ENCODE peak calls at places on chromosome 15, in eight cellular contexts. S is GM23338; L is NCI-H1105; W is adrenal gland; T is HCEC 1CT; A is sigmoid colon; C is HFF-Myc; I is stimulated activated naive CD4-positive, alpha-beta T cell treated with Interleukin-2 at 50 U/mL for 16 hours. J is an unnamed sample.

GRCh38 chr15:27743078-27743477 is 356.0 kb downstream of the OCA2 start:
- DNase-seq in S (no peak), L (no peak), W (no peak), T (no peak), A (no peak), C (no peak), I (no peak), J (no peak)

GRCh38 chr15:71338827-71339542 is 223.7 kb downstream of the THSD4 start:
- DNase-seq in S (no peak), L (no peak), W (no peak), T (no peak), A (no peak), C (no peak), I (no peak), J (no peak)

GRCh38 chr15:40825661-40826088 is 2.8 kb downstream of the PPP1R14D start:
- DNase-seq in S (no peak), L (no peak), W (no peak), T (peak), A (no peak), C (no peak), I (no peak), J (no peak)

GRCh38 chr15:101029971-101030661 is 111.0 kb downstream of the LRRK1 start:
- DNase-seq in S (no peak), L (no peak), W (peak), T (no peak), A (peak), C (no peak), I (no peak), J (peak)

GRCh38 chr15:51368751-51369450 is 27.4 kb downstream of the GLDN start:
- DNase-seq in S (no peak), L (no peak), W (no peak), T (peak), A (no peak), C (no peak), I (no peak), J (no peak)

GRCh38 chr15:52421029-52421428 is 107.7 kb downstream of the MYO5A start:
- DNase-seq in S (no peak), L (no peak), W (no peak), T (no peak), A (no peak), C (no peak), I (no peak), J (no peak)

GRCh38 chr15:69035205-69035917 is 20.9 kb downstream of the NOX5 start:
- DNase-seq in S (peak), L (no peak), W (no peak), T (no peak), A (no peak), C (no peak), I (no peak), J (peak)

GRCh38 chr15:78968539-78969271 is 23.9 kb upstream of the CTSH start:
- DNase-seq in S (peak), L (no peak), W (no peak), T (no peak), A (no peak), C (no peak), I (no peak), J (no peak)

GRCh38 chr15:59994855-59995557 is 9.1 kb upstream of the FOXB1 start:
- DNase-seq in S (peak), L (no peak), W (no peak), T (no peak), A (no peak), C (no peak), I (no peak), J (no peak)

GRCh38 chr15:41494190-41494921 is 682 bp downstream of the ITPKA start:
- DNase-seq in S (peak), L (no peak), W (peak), T (no peak), A (no peak), C (no peak), I (peak), J (no peak)

GRCh38 chr15:95866698-95867440 is 463.6 kb upstream of the NR2F2 start:
- DNase-seq in S (no peak), L (no peak), W (no peak), T (no peak), A (no peak), C (no peak), I (no peak), J (no peak)

J was measured in cardiac septum.